ENCODE peak calls at places on chromosomes 4 and X, in ten cellular contexts. One of them, this sample, is unnamed.
A peak's percentile ranks its signal among the peaks of the same experiment; 100 is the strongest.

GRCh38 chr4:15755321-15755750 is 22.8 kb upstream of the CD38 start:
- DNase-seq in activated CD4-positive, alpha-beta T cell treated with anti-CD3 and anti-CD28 coated beads, Interleukin-2, amount 10 ng/mL, durations not matched to agents 7 days and 5 days: peak; percentile 39
- DNase-seq in endothelial cell: no peak
- DNase-seq in Caco-2: no peak
- DNase-seq in activated CD4-positive, CD25-positive, alpha-beta regulatory T cell: peak; percentile 8
- DNase-seq in hepatic stellate cell: no peak
- DNase-seq in erythroblast: no peak
- DNase-seq in lung: no peak
- DNase-seq in GM23248: peak; percentile 72
- DNase-seq in activated CD8-positive, alpha-beta memory T cell treated with anti-CD3 and anti-CD28 coated beads, Interleukin-2, amount 50 U/mL, for 4 hours: peak; percentile 29
- DNase-seq in this sample: no peak

GRCh38 chr4:6991771-6992557 is 51.2 kb upstream of the TADA2B start:
- DNase-seq in activated CD4-positive, CD25-positive, alpha-beta regulatory T cell: peak; percentile 10
- DNase-seq in Caco-2: no peak
- DNase-seq in GM23248: peak; percentile 92
- DNase-seq in erythroblast: no peak
- DNase-seq in hepatic stellate cell: peak; percentile 51
- DNase-seq in activated CD4-positive, alpha-beta T cell treated with anti-CD3 and anti-CD28 coated beads, Interleukin-2, amount 10 ng/mL, durations not matched to agents 7 days and 5 days: no peak
- DNase-seq in endothelial cell: no peak
- DNase-seq in activated CD8-positive, alpha-beta memory T cell treated with anti-CD3 and anti-CD28 coated beads, Interleukin-2, amount 50 U/mL, for 4 hours: no peak
- DNase-seq in lung: no peak
- DNase-seq in this sample: no peak

GRCh38 chr4:140884431-140885058 is 128.4 kb upstream of the TBC1D9 start:
- DNase-seq in hepatic stellate cell: peak; percentile 42
- DNase-seq in Caco-2: peak; percentile 73
- DNase-seq in endothelial cell: peak; percentile 58
- DNase-seq in activated CD4-positive, CD25-positive, alpha-beta regulatory T cell: no peak
- DNase-seq in lung: peak; percentile 44
- DNase-seq in activated CD4-positive, alpha-beta T cell treated with anti-CD3 and anti-CD28 coated beads, Interleukin-2, amount 10 ng/mL, durations not matched to agents 7 days and 5 days: peak; percentile 49
- DNase-seq in activated CD8-positive, alpha-beta memory T cell treated with anti-CD3 and anti-CD28 coated beads, Interleukin-2, amount 50 U/mL, for 4 hours: no peak
- DNase-seq in erythroblast: peak; percentile 56
- DNase-seq in GM23248: peak; percentile 86
- DNase-seq in this sample: no peak

GRCh38 chr4:38951598-38951997 is 80.6 kb downstream of the TMEM156 start:
- DNase-seq in lung: no peak
- DNase-seq in GM23248: no peak
- DNase-seq in activated CD8-positive, alpha-beta memory T cell treated with anti-CD3 and anti-CD28 coated beads, Interleukin-2, amount 50 U/mL, for 4 hours: no peak
- DNase-seq in activated CD4-positive, alpha-beta T cell treated with anti-CD3 and anti-CD28 coated beads, Interleukin-2, amount 10 ng/mL, durations not matched to agents 7 days and 5 days: no peak
- DNase-seq in Caco-2: no peak
- DNase-seq in endothelial cell: no peak
- DNase-seq in activated CD4-positive, CD25-positive, alpha-beta regulatory T cell: no peak
- DNase-seq in hepatic stellate cell: no peak
- DNase-seq in erythroblast: no peak
- DNase-seq in this sample: no peak

GRCh38 chrX:108245462-108245861 is 153.9 kb downstream of the ATG4A start:
- DNase-seq in Caco-2: no peak
- DNase-seq in endothelial cell: no peak
- DNase-seq in activated CD4-positive, CD25-positive, alpha-beta regulatory T cell: no peak
- DNase-seq in erythroblast: no peak
- DNase-seq in lung: no peak
- DNase-seq in activated CD4-positive, alpha-beta T cell treated with anti-CD3 and anti-CD28 coated beads, Interleukin-2, amount 10 ng/mL, durations not matched to agents 7 days and 5 days: no peak
- DNase-seq in GM23248: no peak
- DNase-seq in hepatic stellate cell: no peak
- DNase-seq in activated CD8-positive, alpha-beta memory T cell treated with anti-CD3 and anti-CD28 coated beads, Interleukin-2, amount 50 U/mL, for 4 hours: no peak
- DNase-seq in this sample: no peak

GRCh38 chr4:126411047-126411446 is 1096.3 kb downstream of the FAT4 start:
- DNase-seq in activated CD8-positive, alpha-beta memory T cell treated with anti-CD3 and anti-CD28 coated beads, Interleukin-2, amount 50 U/mL, for 4 hours: no peak
- DNase-seq in hepatic stellate cell: no peak
- DNase-seq in erythroblast: no peak
- DNase-seq in Caco-2: no peak
- DNase-seq in GM23248: no peak
- DNase-seq in activated CD4-positive, alpha-beta T cell treated with anti-CD3 and anti-CD28 coated beads, Interleukin-2, amount 10 ng/mL, durations not matched to agents 7 days and 5 days: no peak
- DNase-seq in endothelial cell: no peak
- DNase-seq in activated CD4-positive, CD25-positive, alpha-beta regulatory T cell: no peak
- DNase-seq in lung: no peak
- DNase-seq in this sample: no peak

GRCh38 chrX:19544693-19545305 is 29.5 kb upstream of the MAP3K15 start:
- DNase-seq in lung: peak; percentile 59
- DNase-seq in activated CD4-positive, alpha-beta T cell treated with anti-CD3 and anti-CD28 coated beads, Interleukin-2, amount 10 ng/mL, durations not matched to agents 7 days and 5 days: peak; percentile 42
- DNase-seq in Caco-2: peak; percentile 52
- DNase-seq in erythroblast: peak; percentile 44
- DNase-seq in activated CD8-positive, alpha-beta memory T cell treated with anti-CD3 and anti-CD28 coated beads, Interleukin-2, amount 50 U/mL, for 4 hours: peak; percentile 37
- DNase-seq in activated CD4-positive, CD25-positive, alpha-beta regulatory T cell: peak; percentile 2
- DNase-seq in GM23248: peak; percentile 59
- DNase-seq in hepatic stellate cell: peak; percentile 69
- DNase-seq in endothelial cell: peak; percentile 35
- DNase-seq in this sample: peak; percentile 12

GRCh38 chrX:125108926-125109325 is 210.7 kb upstream of the TEX13C start:
- DNase-seq in activated CD4-positive, alpha-beta T cell treated with anti-CD3 and anti-CD28 coated beads, Interleukin-2, amount 10 ng/mL, durations not matched to agents 7 days and 5 days: no peak
- DNase-seq in lung: no peak
- DNase-seq in activated CD8-positive, alpha-beta memory T cell treated with anti-CD3 and anti-CD28 coated beads, Interleukin-2, amount 50 U/mL, for 4 hours: no peak
- DNase-seq in GM23248: no peak
- DNase-seq in hepatic stellate cell: no peak
- DNase-seq in endothelial cell: no peak
- DNase-seq in activated CD4-positive, CD25-positive, alpha-beta regulatory T cell: no peak
- DNase-seq in Caco-2: no peak
- DNase-seq in erythroblast: no peak
- DNase-seq in this sample: no peak

GRCh38 chrX:350534-351321 is 32.1 kb upstream of the GTPBP6 start:
- DNase-seq in lung: no peak
- DNase-seq in GM23248: no peak
- DNase-seq in hepatic stellate cell: no peak
- DNase-seq in activated CD4-positive, alpha-beta T cell treated with anti-CD3 and anti-CD28 coated beads, Interleukin-2, amount 10 ng/mL, durations not matched to agents 7 days and 5 days: no peak
- DNase-seq in erythroblast: no peak
- DNase-seq in activated CD4-positive, CD25-positive, alpha-beta regulatory T cell: no peak
- DNase-seq in endothelial cell: no peak
- DNase-seq in activated CD8-positive, alpha-beta memory T cell treated with anti-CD3 and anti-CD28 coated beads, Interleukin-2, amount 50 U/mL, for 4 hours: peak; percentile 7
- DNase-seq in Caco-2: no peak
- DNase-seq in this sample: no peak

GRCh38 chrX:38060331-38060878 is 54.1 kb downstream of the SYTL5 start:
- DNase-seq in erythroblast: no peak
- DNase-seq in endothelial cell: no peak
- DNase-seq in lung: no peak
- DNase-seq in hepatic stellate cell: no peak
- DNase-seq in GM23248: no peak
- DNase-seq in activated CD8-positive, alpha-beta memory T cell treated with anti-CD3 and anti-CD28 coated beads, Interleukin-2, amount 50 U/mL, for 4 hours: no peak
- DNase-seq in activated CD4-positive, CD25-positive, alpha-beta regulatory T cell: no peak
- DNase-seq in activated CD4-positive, alpha-beta T cell treated with anti-CD3 and anti-CD28 coated beads, Interleukin-2, amount 10 ng/mL, durations not matched to agents 7 days and 5 days: no peak
- DNase-seq in Caco-2: no peak
- DNase-seq in this sample: no peak

GRCh38 chrX:104122829-104123228 is 10.5 kb downstream of the ZCCHC18 start:
- DNase-seq in GM23248: no peak
- DNase-seq in hepatic stellate cell: no peak
- DNase-seq in activated CD4-positive, CD25-positive, alpha-beta regulatory T cell: no peak
- DNase-seq in activated CD8-positive, alpha-beta memory T cell treated with anti-CD3 and anti-CD28 coated beads, Interleukin-2, amount 50 U/mL, for 4 hours: no peak
- DNase-seq in endothelial cell: no peak
- DNase-seq in Caco-2: no peak
- DNase-seq in erythroblast: no peak
- DNase-seq in activated CD4-positive, alpha-beta T cell treated with anti-CD3 and anti-CD28 coated beads, Interleukin-2, amount 10 ng/mL, durations not matched to agents 7 days and 5 days: peak; percentile 10
- DNase-seq in lung: no peak
- DNase-seq in this sample: no peak

GRCh38 chr4:169110633-169111032 is 100.6 kb upstream of the CBR4 start:
- DNase-seq in activated CD4-positive, alpha-beta T cell treated with anti-CD3 and anti-CD28 coated beads, Interleukin-2, amount 10 ng/mL, durations not matched to agents 7 days and 5 days: no peak
- DNase-seq in lung: no peak
- DNase-seq in endothelial cell: no peak
- DNase-seq in GM23248: peak; percentile 22
- DNase-seq in hepatic stellate cell: no peak
- DNase-seq in erythroblast: no peak
- DNase-seq in activated CD4-positive, CD25-positive, alpha-beta regulatory T cell: no peak
- DNase-seq in Caco-2: no peak
- DNase-seq in activated CD8-positive, alpha-beta memory T cell treated with anti-CD3 and anti-CD28 coated beads, Interleukin-2, amount 50 U/mL, for 4 hours: no peak
- DNase-seq in this sample: no peak

GRCh38 chr4:15423285-15423711 is 4.5 kb upstream of the C1QTNF7 start:
- DNase-seq in erythroblast: no peak
- DNase-seq in Caco-2: no peak
- DNase-seq in activated CD4-positive, CD25-positive, alpha-beta regulatory T cell: no peak
- DNase-seq in activated CD8-positive, alpha-beta memory T cell treated with anti-CD3 and anti-CD28 coated beads, Interleukin-2, amount 50 U/mL, for 4 hours: no peak
- DNase-seq in GM23248: no peak
- DNase-seq in hepatic stellate cell: no peak
- DNase-seq in lung: no peak
- DNase-seq in endothelial cell: no peak
- DNase-seq in activated CD4-positive, alpha-beta T cell treated with anti-CD3 and anti-CD28 coated beads, Interleukin-2, amount 10 ng/mL, durations not matched to agents 7 days and 5 days: no peak
- DNase-seq in this sample: no peak

GRCh38 chr4:85166318-85166717 is 199.8 kb upstream of the WDFY3 start:
- DNase-seq in lung: no peak
- DNase-seq in GM23248: no peak
- DNase-seq in endothelial cell: no peak
- DNase-seq in erythroblast: no peak
- DNase-seq in Caco-2: peak; percentile 35
- DNase-seq in hepatic stellate cell: no peak
- DNase-seq in activated CD8-positive, alpha-beta memory T cell treated with anti-CD3 and anti-CD28 coated beads, Interleukin-2, amount 50 U/mL, for 4 hours: no peak
- DNase-seq in activated CD4-positive, alpha-beta T cell treated with anti-CD3 and anti-CD28 coated beads, Interleukin-2, amount 10 ng/mL, durations not matched to agents 7 days and 5 days: no peak
- DNase-seq in activated CD4-positive, CD25-positive, alpha-beta regulatory T cell: no peak
- DNase-seq in this sample: no peak

GRCh38 chrX:114841051-114841450 is 176.4 kb downstream of the IL13RA2 start:
- DNase-seq in erythroblast: no peak
- DNase-seq in lung: no peak
- DNase-seq in endothelial cell: no peak
- DNase-seq in GM23248: peak; percentile 76
- DNase-seq in hepatic stellate cell: no peak
- DNase-seq in activated CD4-positive, CD25-positive, alpha-beta regulatory T cell: no peak
- DNase-seq in activated CD4-positive, alpha-beta T cell treated with anti-CD3 and anti-CD28 coated beads, Interleukin-2, amount 10 ng/mL, durations not matched to agents 7 days and 5 days: no peak
- DNase-seq in activated CD8-positive, alpha-beta memory T cell treated with anti-CD3 and anti-CD28 coated beads, Interleukin-2, amount 50 U/mL, for 4 hours: no peak
- DNase-seq in Caco-2: no peak
- DNase-seq in this sample: no peak

GRCh38 chrX:130304587-130305368 is 34.9 kb upstream of the SLC25A14 start:
- DNase-seq in activated CD4-positive, CD25-positive, alpha-beta regulatory T cell: no peak
- DNase-seq in endothelial cell: no peak
- DNase-seq in GM23248: no peak
- DNase-seq in activated CD4-positive, alpha-beta T cell treated with anti-CD3 and anti-CD28 coated beads, Interleukin-2, amount 10 ng/mL, durations not matched to agents 7 days and 5 days: no peak
- DNase-seq in hepatic stellate cell: no peak
- DNase-seq in erythroblast: no peak
- DNase-seq in lung: no peak
- DNase-seq in activated CD8-positive, alpha-beta memory T cell treated with anti-CD3 and anti-CD28 coated beads, Interleukin-2, amount 50 U/mL, for 4 hours: no peak
- DNase-seq in Caco-2: no peak
- DNase-seq in this sample: no peak